ENCODE peak calls at places on chromosome 13, in ten cellular contexts. D is central memory CD8-positive, alpha-beta T cell; I is C1 segment of cervical spinal cord; T is GM04504; W is ureter; O is HT-29; U is hypothalamus; C is AG10803; Z is SW480; A is GM13977. H is an unnamed sample.

GRCh38 chr13:21014666-21015170 is 46.7 kb downstream of the LATS2 start:
- DNase-seq in W (no peak), A (no peak), I (no peak), C (peak), T (peak), D (no peak), O (no peak), U (no peak), Z (no peak), H (no peak)

GRCh38 chr13:61187471-61187870 is 228.2 kb downstream of the PCDH20 start:
- DNase-seq in W (no peak), D (no peak), O (peak), C (no peak), I (no peak), Z (no peak), A (no peak), T (no peak), U (no peak), H (no peak)

GRCh38 chr13:61989984-61990383 is 574.3 kb upstream of the PCDH20 start:
- DNase-seq in T (no peak), W (no peak), I (no peak), D (no peak), A (no peak), O (no peak), Z (no peak), C (no peak), U (no peak), H (no peak)

GRCh38 chr13:18212873-18213272 is 968.8 kb downstream of the TUBA3C start:
- DNase-seq in D (no peak), O (no peak), W (no peak), A (no peak), Z (no peak), C (no peak), T (no peak), I (no peak), U (no peak), H (no peak)

GRCh38 chr13:41822560-41822959 is 138.3 kb downstream of the VWA8 start:
- DNase-seq in I (no peak), T (no peak), A (no peak), Z (no peak), U (no peak), D (no peak), W (no peak), C (no peak), O (no peak), H (no peak)

GRCh38 chr13:67318398-67318797 is 88.3 kb upstream of the PCDH9 start:
- DNase-seq in D (no peak), A (no peak), W (no peak), T (no peak), U (no peak), C (no peak), O (no peak), Z (no peak), I (no peak), H (no peak)

GRCh38 chr13:111911754-111912452 is 155.0 kb upstream of the SOX1 start:
- DNase-seq in C (no peak), W (peak), Z (no peak), A (no peak), U (no peak), I (no peak), D (no peak), O (no peak), T (no peak), H (no peak)

GRCh38 chr13:51451134-51451466 is 1.7 kb downstream of the INTS6 start:
- DNase-seq in Z (no peak), A (no peak), O (no peak), I (no peak), U (no peak), W (no peak), T (no peak), C (no peak), D (no peak), H (no peak)

GRCh38 chr13:38350114-38350617 is 515 bp downstream of the UFM1 start:
- DNase-seq in W (peak), O (peak), A (no peak), T (peak), C (peak), D (peak), Z (peak), U (peak), I (no peak), H (no peak)

GRCh38 chr13:71644579-71644978 is 222.4 kb downstream of the DACH1 start:
- DNase-seq in I (no peak), U (no peak), C (no peak), O (no peak), W (no peak), Z (no peak), A (no peak), T (no peak), D (no peak), H (no peak)

GRCh38 chr13:35475960-35476943 is at the start of gene MAB21L1:
- DNase-seq in Z (no peak), U (no peak), T (no peak), I (no peak), A (peak), D (no peak), W (no peak), O (no peak), C (peak), H (no peak)

GRCh38 chr13:21852043-21852442 is 181.2 kb downstream of the FGF9 start:
- DNase-seq in C (peak), U (no peak), A (no peak), D (no peak), O (no peak), W (no peak), T (no peak), Z (no peak), I (no peak), H (no peak)

GRCh38 chr13:50911051-50911690 is 1.6 kb downstream of the RNASEH2B start:
- DNase-seq in A (peak), W (no peak), T (no peak), C (peak), Z (peak), O (peak), I (no peak), U (no peak), D (no peak), H (no peak)

GRCh38 chr13:110913322-110913721 is 1.5 kb downstream of the ANKRD10 start:
- DNase-seq in D (no peak), A (no peak), O (peak), Z (peak), I (no peak), U (no peak), W (no peak), C (no peak), T (no peak), H (no peak)

GRCh38 chr13:57557979-57558529 is 73.5 kb upstream of the PCDH17 start:
- DNase-seq in A (peak), T (no peak), D (no peak), C (no peak), W (no peak), U (no peak), I (no peak), O (peak), Z (peak), H (peak)

GRCh38 chr13:21025539-21025938 is 35.8 kb downstream of the LATS2 start:
- DNase-seq in O (no peak), T (no peak), U (no peak), C (no peak), A (no peak), Z (no peak), I (no peak), W (no peak), D (no peak), H (no peak)

GRCh38 chr13:39765801-39766463 is 110.5 kb downstream of the COG6 start:
- DNase-seq in Z (peak), C (peak), I (peak), W (no peak), T (no peak), A (no peak), D (no peak), O (peak), U (peak), H (peak)

GRCh38 chr13:111575719-111576118 is 255.3 kb downstream of the TEX29 start:
- DNase-seq in O (no peak), C (no peak), I (no peak), D (no peak), A (no peak), Z (peak), T (no peak), U (no peak), W (no peak), H (no peak)

GRCh38 chr13:49410477-49410876 is 33.4 kb downstream of the CAB39L start:
- DNase-seq in I (no peak), A (no peak), Z (no peak), C (no peak), D (no peak), T (no peak), O (no peak), U (no peak), W (no peak), H (no peak)

GRCh38 chr13:108924154-108924940 is 294.9 kb downstream of the MYO16 start:
- DNase-seq in Z (no peak), W (no peak), T (no peak), D (no peak), O (no peak), C (no peak), I (no peak), U (no peak), A (no peak), H (no peak)

H was measured in putamen.